ENCODE peak calls at places on chromosomes 3 and 15, in four cellular contexts. K is iris pigment epithelial cell, M is AG08396, B is breast epithelium. F is an unnamed sample.

GRCh38 chr3:133475245-133476010 is 75.6 kb downstream of the BFSP2 start:
- DNase-seq in K (peak), M (no peak), B (no peak), F (no peak)

GRCh38 chr15:78402056-78402610 is 35.9 kb upstream of the IREB2 start:
- DNase-seq in B (no peak), M (no peak), K (no peak), F (no peak)

GRCh38 chr15:38941399-38941953 is 376.9 kb upstream of the RASGRP1 start:
- DNase-seq in K (peak), M (no peak), B (no peak), F (peak)

GRCh38 chr3:126424039-126424717 is 29.5 kb downstream of the CFAP100 start:
- DNase-seq in B (peak), M (no peak), K (no peak), F (no peak)

GRCh38 chr3:76369170-76369569 is 583.8 kb upstream of the ZNF717 start:
- DNase-seq in B (no peak), M (peak), K (peak), F (no peak)

GRCh38 chr3:187352581-187353575 is 15.3 kb upstream of the RTP4 start:
- DNase-seq in M (no peak), B (no peak), K (peak), F (peak)

GRCh38 chr3:174862101-174862500 is 3.0 kb downstream of the NAALADL2 start:
- DNase-seq in K (peak), M (no peak), B (peak), F (no peak)

GRCh38 chr15:39135989-39136388 is 444.9 kb upstream of the THBS1 start:
- DNase-seq in K (peak), M (peak), B (no peak), F (peak)

GRCh38 chr3:36833160-36833814 is 68.9 kb upstream of the DCLK3 start:
- DNase-seq in B (no peak), K (no peak), M (no peak), F (no peak)

GRCh38 chr3:194687638-194688206 is 2.0 kb downstream of the FAM43A start:
- DNase-seq in B (no peak), M (peak), K (peak), F (peak)

GRCh38 chr3:139944256-139944910 is 9.4 kb downstream of the CLSTN2 start:
- DNase-seq in K (no peak), M (no peak), B (no peak), F (no peak)

GRCh38 chr3:165895919-165896318 is 58.7 kb upstream of the BCHE start:
- DNase-seq in K (no peak), B (no peak), M (no peak), F (no peak)